ENCODE peak calls at places on chromosomes 2 and 18, in nine cellular contexts. One of them, this sample, is unnamed.

GRCh38 chr2:64470921-64471320 is 17.0 kb downstream of the LGALSL start:
- DNase-seq in sigmoid colon: no peak
- DNase-seq in upper lobe of right lung: no peak
- DNase-seq in cardiac muscle cell: no peak
- DNase-seq in neuronal stem cell: no peak
- DNase-seq in aorta: no peak
- DNase-seq in tibial artery: no peak
- DNase-seq in body of pancreas: no peak
- DNase-seq in fibroblast of lung: no peak
- DNase-seq in this sample: no peak

GRCh38 chr18:77205769-77206168 is 43.9 kb upstream of the GALR1 start:
- DNase-seq in upper lobe of right lung: no peak
- DNase-seq in cardiac muscle cell: no peak
- DNase-seq in body of pancreas: no peak
- DNase-seq in aorta: no peak
- DNase-seq in tibial artery: no peak
- DNase-seq in fibroblast of lung: no peak
- DNase-seq in neuronal stem cell: no peak
- DNase-seq in sigmoid colon: no peak
- DNase-seq in this sample: no peak

GRCh38 chr2:152450176-152450575 is 115.2 kb downstream of the FMNL2 start:
- DNase-seq in sigmoid colon: no peak
- DNase-seq in neuronal stem cell: no peak
- DNase-seq in body of pancreas: no peak
- DNase-seq in cardiac muscle cell: no peak
- DNase-seq in aorta: no peak
- DNase-seq in upper lobe of right lung: no peak
- DNase-seq in tibial artery: no peak
- DNase-seq in fibroblast of lung: no peak
- DNase-seq in this sample: no peak

GRCh38 chr2:30334738-30335426 is 103.5 kb downstream of the LBH start:
- DNase-seq in aorta: no peak
- DNase-seq in fibroblast of lung: no peak
- DNase-seq in cardiac muscle cell: no peak
- DNase-seq in upper lobe of right lung: no peak
- DNase-seq in body of pancreas: peak; percentile 36
- DNase-seq in tibial artery: no peak
- DNase-seq in sigmoid colon: no peak
- DNase-seq in neuronal stem cell: no peak
- DNase-seq in this sample: no peak

GRCh38 chr2:216221806-216222205 is 112.7 kb downstream of the XRCC5 start:
- DNase-seq in neuronal stem cell: no peak
- DNase-seq in aorta: no peak
- DNase-seq in upper lobe of right lung: no peak
- DNase-seq in tibial artery: no peak
- DNase-seq in fibroblast of lung: peak; percentile 57
- DNase-seq in cardiac muscle cell: peak; percentile 39
- DNase-seq in body of pancreas: no peak
- DNase-seq in sigmoid colon: no peak
- DNase-seq in this sample: no peak

GRCh38 chr2:73174941-73175662 is 27.3 kb upstream of the NOTO start:
- DNase-seq in neuronal stem cell: no peak
- DNase-seq in sigmoid colon: no peak
- DNase-seq in cardiac muscle cell: no peak
- DNase-seq in tibial artery: no peak
- DNase-seq in body of pancreas: no peak
- DNase-seq in aorta: no peak
- DNase-seq in fibroblast of lung: no peak
- DNase-seq in upper lobe of right lung: no peak
- DNase-seq in this sample: no peak

GRCh38 chr2:113078350-113078839 is 10.6 kb downstream of the IL1F10 start:
- DNase-seq in upper lobe of right lung: no peak
- DNase-seq in body of pancreas: peak; percentile 37
- DNase-seq in tibial artery: no peak
- DNase-seq in aorta: no peak
- DNase-seq in cardiac muscle cell: no peak
- DNase-seq in sigmoid colon: no peak
- DNase-seq in fibroblast of lung: peak; percentile 67
- DNase-seq in neuronal stem cell: no peak
- DNase-seq in this sample: peak; percentile 1

GRCh38 chr2:9102861-9103662 is 99.6 kb upstream of the MBOAT2 start:
- DNase-seq in sigmoid colon: no peak
- DNase-seq in fibroblast of lung: peak; percentile 51
- DNase-seq in neuronal stem cell: no peak
- DNase-seq in tibial artery: no peak
- DNase-seq in aorta: peak; percentile 44
- DNase-seq in cardiac muscle cell: no peak
- DNase-seq in body of pancreas: no peak
- DNase-seq in upper lobe of right lung: no peak
- DNase-seq in this sample: no peak

GRCh38 chr2:14702258-14702657 is 69.7 kb downstream of the LRATD1 start:
- DNase-seq in aorta: no peak
- DNase-seq in upper lobe of right lung: no peak
- DNase-seq in sigmoid colon: no peak
- DNase-seq in fibroblast of lung: peak; percentile 88
- DNase-seq in neuronal stem cell: no peak
- DNase-seq in cardiac muscle cell: no peak
- DNase-seq in body of pancreas: no peak
- DNase-seq in tibial artery: no peak
- DNase-seq in this sample: no peak

GRCh38 chr2:529425-529824 is 147.8 kb downstream of the TMEM18 start:
- DNase-seq in cardiac muscle cell: peak; percentile 9
- DNase-seq in neuronal stem cell: no peak
- DNase-seq in sigmoid colon: no peak
- DNase-seq in body of pancreas: no peak
- DNase-seq in aorta: no peak
- DNase-seq in fibroblast of lung: no peak
- DNase-seq in tibial artery: no peak
- DNase-seq in upper lobe of right lung: no peak
- DNase-seq in this sample: no peak

DNA sequence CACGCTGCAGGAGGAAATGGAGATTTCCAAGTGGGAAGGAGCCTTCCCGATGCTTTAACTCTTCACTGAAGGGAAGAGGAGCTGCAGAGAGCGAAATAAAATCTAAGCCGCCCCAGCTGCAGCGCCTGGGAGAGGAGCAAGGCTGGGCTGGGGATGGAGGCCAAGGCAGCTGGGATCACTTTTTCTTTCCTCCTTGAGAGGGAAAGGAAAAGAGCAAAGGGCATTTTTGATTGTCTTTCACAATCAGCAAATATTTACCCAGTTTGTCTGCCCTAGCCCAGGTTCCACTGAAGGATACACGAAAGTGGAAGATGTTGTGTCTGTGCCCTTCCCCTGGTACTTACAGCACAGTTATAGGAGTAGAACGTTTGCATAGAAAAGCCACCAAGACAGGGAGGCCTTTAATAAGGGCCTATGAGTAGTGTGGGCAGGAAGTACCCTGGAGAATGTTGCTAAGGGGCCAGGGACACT is 38.8 kb downstream of the EPAS1 start:
- DNase-seq in neuronal stem cell: no peak
- DNase-seq in aorta: no peak
- DNase-seq in body of pancreas: peak; percentile 59
- DNase-seq in fibroblast of lung: no peak
- DNase-seq in tibial artery: no peak
- DNase-seq in upper lobe of right lung: peak; percentile 67
- DNase-seq in cardiac muscle cell: no peak
- DNase-seq in sigmoid colon: peak; percentile 77
- DNase-seq in this sample: no peak
- H3K27ac ChIP-seq in neuronal stem cell: no peak overlapping the region
- H3K27ac ChIP-seq in aorta: peak overlapping the region; percentile 95
- H3K27ac ChIP-seq in body of pancreas: peak overlapping the region; percentile 80
- H3K27ac ChIP-seq in fibroblast of lung: peak overlapping the region; percentile 89
- H3K27ac ChIP-seq in tibial artery: peak overlapping the region; percentile 86
- H3K27ac ChIP-seq in upper lobe of right lung: peak overlapping the region; percentile 79
- H3K27ac ChIP-seq in cardiac muscle cell: no peak overlapping the region
- H3K27ac ChIP-seq in sigmoid colon: peak overlapping the region; percentile 79
- H3K27ac ChIP-seq in this sample: peak overlapping the region; percentile 89

GRCh38 chr18:22094375-22094767 is 75.0 kb upstream of the GATA6 start:
- DNase-seq in tibial artery: no peak
- DNase-seq in fibroblast of lung: no peak
- DNase-seq in body of pancreas: no peak
- DNase-seq in sigmoid colon: no peak
- DNase-seq in cardiac muscle cell: peak; percentile 17
- DNase-seq in neuronal stem cell: no peak
- DNase-seq in aorta: no peak
- DNase-seq in upper lobe of right lung: no peak
- DNase-seq in this sample: no peak
- H3K27me3 ChIP-seq in tibial artery: no peaks in the 10 kb centered on the region
- H3K27me3 ChIP-seq in fibroblast of lung: no peaks in the 10 kb centered on the region
- H3K27me3 ChIP-seq in body of pancreas: no peaks in the 10 kb centered on the region
- H3K27me3 ChIP-seq in sigmoid colon: no peaks in the 10 kb centered on the region
- H3K27me3 ChIP-seq in cardiac muscle cell: no peaks in the 10 kb centered on the region
- H3K27me3 ChIP-seq in neuronal stem cell: no peaks in the 10 kb centered on the region
- H3K27me3 ChIP-seq in aorta: no peaks in the 10 kb centered on the region
- H3K27me3 ChIP-seq in upper lobe of right lung: no peaks in the 10 kb centered on the region
- H3K27me3 ChIP-seq in this sample: no peaks in the 10 kb centered on the region

GRCh38 chr2:173862612-173863217 is 102.5 kb downstream of the SP3 start:
- DNase-seq in fibroblast of lung: no peak
- DNase-seq in body of pancreas: peak; percentile 20
- DNase-seq in upper lobe of right lung: no peak
- DNase-seq in tibial artery: no peak
- DNase-seq in aorta: no peak
- DNase-seq in cardiac muscle cell: no peak
- DNase-seq in neuronal stem cell: no peak
- DNase-seq in sigmoid colon: no peak
- DNase-seq in this sample: no peak
- H3K27ac ChIP-seq in fibroblast of lung: no peak overlapping the region
- H3K27ac ChIP-seq in body of pancreas: no peak overlapping the region
- H3K27ac ChIP-seq in upper lobe of right lung: no peak overlapping the region
- H3K27ac ChIP-seq in tibial artery: no peak overlapping the region
- H3K27ac ChIP-seq in aorta: no peak overlapping the region
- H3K27ac ChIP-seq in cardiac muscle cell: no peak overlapping the region
- H3K27ac ChIP-seq in neuronal stem cell: no peak overlapping the region
- H3K27ac ChIP-seq in sigmoid colon: no peak overlapping the region
- H3K27ac ChIP-seq in this sample: no peak overlapping the region

GRCh38 chr2:36348721-36349120 is 6.9 kb upstream of the CRIM1 start:
- DNase-seq in sigmoid colon: no peak
- DNase-seq in aorta: no peak
- DNase-seq in body of pancreas: no peak
- DNase-seq in cardiac muscle cell: no peak
- DNase-seq in neuronal stem cell: no peak
- DNase-seq in fibroblast of lung: no peak
- DNase-seq in upper lobe of right lung: no peak
- DNase-seq in tibial artery: no peak
- DNase-seq in this sample: no peak
- H3K27me3 ChIP-seq in sigmoid colon: no peaks in the 10 kb centered on the region
- H3K27me3 ChIP-seq in aorta: no peaks in the 10 kb centered on the region
- H3K27me3 ChIP-seq in body of pancreas: no peaks in the 10 kb centered on the region
- H3K27me3 ChIP-seq in cardiac muscle cell: peaks cover 8% of the 10 kb centered on the region
- H3K27me3 ChIP-seq in neuronal stem cell: no peaks in the 10 kb centered on the region
- H3K27me3 ChIP-seq in fibroblast of lung: no peaks in the 10 kb centered on the region
- H3K27me3 ChIP-seq in upper lobe of right lung: no peaks in the 10 kb centered on the region
- H3K27me3 ChIP-seq in tibial artery: no peaks in the 10 kb centered on the region
- H3K27me3 ChIP-seq in this sample: no peaks in the 10 kb centered on the region

GRCh38 chr18:74789078-74789477 is 191.4 kb downstream of the ZNF407 start:
- DNase-seq in aorta: no peak
- DNase-seq in body of pancreas: no peak
- DNase-seq in upper lobe of right lung: no peak
- DNase-seq in cardiac muscle cell: no peak
- DNase-seq in neuronal stem cell: no peak
- DNase-seq in fibroblast of lung: no peak
- DNase-seq in sigmoid colon: no peak
- DNase-seq in tibial artery: no peak
- DNase-seq in this sample: no peak
- H3K27ac ChIP-seq in aorta: no peak overlapping the region
- H3K27ac ChIP-seq in body of pancreas: no peak overlapping the region
- H3K27ac ChIP-seq in upper lobe of right lung: no peak overlapping the region
- H3K27ac ChIP-seq in cardiac muscle cell: no peak overlapping the region
- H3K27ac ChIP-seq in neuronal stem cell: no peak overlapping the region
- H3K27ac ChIP-seq in fibroblast of lung: no peak overlapping the region
- H3K27ac ChIP-seq in sigmoid colon: peak overlapping the region; percentile 43
- H3K27ac ChIP-seq in tibial artery: no peak overlapping the region
- H3K27ac ChIP-seq in this sample: no peak overlapping the region

GRCh38 chr18:26663001-26663400 is 114.6 kb upstream of the KCTD1 start:
- DNase-seq in cardiac muscle cell: no peak
- DNase-seq in upper lobe of right lung: no peak
- DNase-seq in neuronal stem cell: no peak
- DNase-seq in tibial artery: no peak
- DNase-seq in aorta: no peak
- DNase-seq in sigmoid colon: no peak
- DNase-seq in body of pancreas: no peak
- DNase-seq in fibroblast of lung: no peak
- DNase-seq in this sample: no peak
- H3K27me3 ChIP-seq in cardiac muscle cell: peaks cover 28% of the 10 kb centered on the region
- H3K27me3 ChIP-seq in upper lobe of right lung: no peaks in the 10 kb centered on the region
- H3K27me3 ChIP-seq in neuronal stem cell: no peaks in the 10 kb centered on the region
- H3K27me3 ChIP-seq in tibial artery: peaks cover 3% of the 10 kb centered on the region
- H3K27me3 ChIP-seq in aorta: no peaks in the 10 kb centered on the region
- H3K27me3 ChIP-seq in sigmoid colon: no peaks in the 10 kb centered on the region
- H3K27me3 ChIP-seq in body of pancreas: no peaks in the 10 kb centered on the region
- H3K27me3 ChIP-seq in fibroblast of lung: peaks cover 12% of the 10 kb centered on the region
- H3K27me3 ChIP-seq in this sample: no peaks in the 10 kb centered on the region

GRCh38 chr2:235726554-235726953 is 232.7 kb downstream of the AGAP1 start:
- DNase-seq in neuronal stem cell: no peak
- DNase-seq in body of pancreas: no peak
- DNase-seq in aorta: no peak
- DNase-seq in tibial artery: no peak
- DNase-seq in upper lobe of right lung: no peak
- DNase-seq in fibroblast of lung: no peak
- DNase-seq in cardiac muscle cell: no peak
- DNase-seq in sigmoid colon: no peak
- DNase-seq in this sample: no peak
- H3K27ac ChIP-seq in neuronal stem cell: no peak overlapping the region
- H3K27ac ChIP-seq in body of pancreas: no peak overlapping the region
- H3K27ac ChIP-seq in aorta: no peak overlapping the region
- H3K27ac ChIP-seq in tibial artery: no peak overlapping the region
- H3K27ac ChIP-seq in upper lobe of right lung: no peak overlapping the region
- H3K27ac ChIP-seq in fibroblast of lung: no peak overlapping the region
- H3K27ac ChIP-seq in cardiac muscle cell: no peak overlapping the region
- H3K27ac ChIP-seq in sigmoid colon: peak overlapping the region; percentile 80
- H3K27ac ChIP-seq in this sample: no peak overlapping the region

GRCh38 chr2:26887142-26887541 is 39.2 kb downstream of the DPYSL5 start:
- DNase-seq in fibroblast of lung: no peak
- DNase-seq in neuronal stem cell: no peak
- DNase-seq in sigmoid colon: no peak
- DNase-seq in aorta: no peak
- DNase-seq in body of pancreas: no peak
- DNase-seq in tibial artery: no peak
- DNase-seq in cardiac muscle cell: no peak
- DNase-seq in upper lobe of right lung: no peak
- DNase-seq in this sample: peak; percentile 30

GRCh38 chr2:26892133-26892532 is 44.2 kb downstream of the DPYSL5 start:
- DNase-seq in body of pancreas: no peak
- DNase-seq in upper lobe of right lung: no peak
- DNase-seq in neuronal stem cell: no peak
- DNase-seq in fibroblast of lung: no peak
- DNase-seq in sigmoid colon: no peak
- DNase-seq in cardiac muscle cell: no peak
- DNase-seq in tibial artery: no peak
- DNase-seq in aorta: no peak
- DNase-seq in this sample: no peak

GRCh38 chr2:26892916-26893524 is 45.1 kb downstream of the DPYSL5 start:
- DNase-seq in tibial artery: no peak
- DNase-seq in cardiac muscle cell: no peak
- DNase-seq in neuronal stem cell: no peak
- DNase-seq in upper lobe of right lung: no peak
- DNase-seq in sigmoid colon: no peak
- DNase-seq in aorta: no peak
- DNase-seq in body of pancreas: no peak
- DNase-seq in fibroblast of lung: no peak
- DNase-seq in this sample: no peak

GRCh38 chr2:26890341-26891000 is 42.5 kb downstream of the DPYSL5 start:
- DNase-seq in upper lobe of right lung: no peak
- DNase-seq in fibroblast of lung: no peak
- DNase-seq in aorta: no peak
- DNase-seq in cardiac muscle cell: no peak
- DNase-seq in body of pancreas: no peak
- DNase-seq in tibial artery: no peak
- DNase-seq in neuronal stem cell: no peak
- DNase-seq in sigmoid colon: no peak
- DNase-seq in this sample: no peak

GRCh38 chr2:26889796-26890195 is 41.9 kb downstream of the DPYSL5 start:
- DNase-seq in cardiac muscle cell: no peak
- DNase-seq in body of pancreas: no peak
- DNase-seq in neuronal stem cell: no peak
- DNase-seq in upper lobe of right lung: no peak
- DNase-seq in sigmoid colon: no peak
- DNase-seq in fibroblast of lung: no peak
- DNase-seq in tibial artery: no peak
- DNase-seq in aorta: no peak
- DNase-seq in this sample: no peak
- H3K27me3 ChIP-seq in cardiac muscle cell: no peaks in the 10 kb centered on the region
- H3K27me3 ChIP-seq in body of pancreas: no peaks in the 10 kb centered on the region
- H3K27me3 ChIP-seq in neuronal stem cell: no peaks in the 10 kb centered on the region
- H3K27me3 ChIP-seq in upper lobe of right lung: peaks cover 5% of the 10 kb centered on the region
- H3K27me3 ChIP-seq in sigmoid colon: no peaks in the 10 kb centered on the region
- H3K27me3 ChIP-seq in fibroblast of lung: peaks cover 6% of the 10 kb centered on the region
- H3K27me3 ChIP-seq in tibial artery: peaks cover 4% of the 10 kb centered on the region
- H3K27me3 ChIP-seq in aorta: no peaks in the 10 kb centered on the region
- H3K27me3 ChIP-seq in this sample: no peaks in the 10 kb centered on the region

This sample was measured in right atrium auricular region.